ENCODE peak calls at places on chromosomes 1 and 21, in four cellular contexts. Y is H1, Z is neuronal stem cell, I is IMR-90. X is an unnamed sample.

GRCh38 chr1:235098547-235098946 is 30.1 kb downstream of the TOMM20 start:
- DNase-seq in Y (no peak), Z (no peak), I (no peak), X (no peak)

GRCh38 chr1:181073638-181074037 is 14.9 kb upstream of the IER5 start:
- DNase-seq in Y (no peak), Z (no peak), I (peak), X (peak)

GRCh38 chr1:4830756-4831155 is 176.3 kb downstream of the AJAP1 start:
- DNase-seq in Y (no peak), Z (no peak), I (no peak), X (no peak)

GRCh38 chr1:163068716-163069115 is 445 bp upstream of the RGS4 start:
- DNase-seq in Y (no peak), Z (no peak), I (peak), X (no peak)

GRCh38 chr1:218991089-218991488 is 182.6 kb upstream of the LYPLAL1 start:
- DNase-seq in Y (no peak), Z (no peak), I (no peak), X (no peak)

GRCh38 chr1:181318858-181319235 is 164.5 kb upstream of the CACNA1E start:
- DNase-seq in Y (no peak), Z (no peak), I (peak), X (no peak)

GRCh38 chr1:241536969-241537368 is 4.8 kb downstream of the KMO start:
- DNase-seq in Y (no peak), Z (no peak), I (no peak), X (no peak)

GRCh38 chr1:108824051-108824450 is 32.8 kb downstream of the AKNAD1 start:
- DNase-seq in Y (no peak), Z (no peak), I (no peak), X (no peak)

GRCh38 chr21:23977971-23978370 is 1629.3 kb downstream of the MRPL39 start:
- DNase-seq in Y (no peak), Z (no peak), I (no peak), X (no peak)

GRCh38 chr1:169321539-169321938 is 46.1 kb downstream of the NME7 start:
- DNase-seq in Y (no peak), Z (no peak), I (peak), X (peak)

GRCh38 chr1:3436451-3436850 is 18.0 kb upstream of the ARHGEF16 start:
- DNase-seq in Y (no peak), Z (no peak), I (no peak), X (no peak)

GRCh38 chr21:35831230-35831629 is 229.1 kb downstream of the SETD4 start:
- DNase-seq in Y (no peak), Z (no peak), I (no peak), X (no peak)

GRCh38 chr1:21783679-21784603 is 992 bp upstream of the USP48 start:
- DNase-seq in Y (peak), Z (no peak), I (peak), X (peak)

GRCh38 chr1:22256213-22256512 is 113.3 kb upstream of the WNT4 start:
- DNase-seq in Y (no peak), Z (no peak), I (no peak), X (no peak)

GRCh38 chr1:198205021-198205684 is 48.4 kb downstream of the NEK7 start:
- DNase-seq in Y (no peak), Z (no peak), I (peak), X (no peak)

GRCh38 chr1:12143631-12144155 is 23.1 kb upstream of the TNFRSF1B start:
- DNase-seq in Y (no peak), Z (no peak), I (peak), X (peak)

GRCh38 chr21:36415375-36415774 is 30.2 kb downstream of the CHAF1B start:
- DNase-seq in Y (no peak), Z (no peak), I (no peak), X (no peak)

GRCh38 chr21:25350056-25350455 is 257.2 kb downstream of the MRPL39 start:
- DNase-seq in Y (no peak), Z (no peak), I (peak), X (no peak)

DNA sequence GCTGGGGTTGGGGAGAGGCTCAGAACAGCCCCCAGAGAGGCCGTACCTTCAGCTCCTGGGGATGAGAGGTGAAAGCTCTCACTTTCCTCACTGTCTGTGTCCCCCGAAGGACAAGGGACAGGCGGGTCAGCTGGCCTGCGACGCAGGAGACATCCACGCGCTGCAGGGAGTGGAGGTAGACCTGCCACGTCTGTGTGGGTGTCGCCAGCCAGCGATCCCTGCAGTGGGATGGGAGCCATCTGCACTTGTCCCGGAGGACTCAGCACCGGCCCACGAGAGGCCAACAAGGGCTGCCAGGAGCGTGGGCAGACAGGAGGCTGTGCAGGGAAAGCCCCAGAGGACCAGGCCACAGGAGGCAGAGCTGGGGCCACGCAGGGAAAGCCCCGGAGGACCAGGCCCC is 127.2 kb downstream of the NPHP4 start:
- DNase-seq in Y (no peak), Z (no peak), I (no peak), X (no peak)
- H3K23ac ChIP-seq in Y (no peak), Z (peak), I (no peak), X (no peak)

GRCh38 chr1:8315573-8316475 is 2.1 kb upstream of the SLC45A1 start:
- DNase-seq in Y (no peak), Z (no peak), I (no peak), X (no peak)
- H3K4me3 ChIP-seq in Y (no peak), Z (no peak), I (no peak), X (no peak)

GRCh38 chr1:65247419-65248359 is 61.7 kb upstream of the DNAJC6 start:
- DNase-seq in Y (no peak), Z (no peak), I (peak), X (peak)
- H2BK120ac ChIP-seq in Y (no peak), Z (no peak), I (peak), X (peak)

DNA sequence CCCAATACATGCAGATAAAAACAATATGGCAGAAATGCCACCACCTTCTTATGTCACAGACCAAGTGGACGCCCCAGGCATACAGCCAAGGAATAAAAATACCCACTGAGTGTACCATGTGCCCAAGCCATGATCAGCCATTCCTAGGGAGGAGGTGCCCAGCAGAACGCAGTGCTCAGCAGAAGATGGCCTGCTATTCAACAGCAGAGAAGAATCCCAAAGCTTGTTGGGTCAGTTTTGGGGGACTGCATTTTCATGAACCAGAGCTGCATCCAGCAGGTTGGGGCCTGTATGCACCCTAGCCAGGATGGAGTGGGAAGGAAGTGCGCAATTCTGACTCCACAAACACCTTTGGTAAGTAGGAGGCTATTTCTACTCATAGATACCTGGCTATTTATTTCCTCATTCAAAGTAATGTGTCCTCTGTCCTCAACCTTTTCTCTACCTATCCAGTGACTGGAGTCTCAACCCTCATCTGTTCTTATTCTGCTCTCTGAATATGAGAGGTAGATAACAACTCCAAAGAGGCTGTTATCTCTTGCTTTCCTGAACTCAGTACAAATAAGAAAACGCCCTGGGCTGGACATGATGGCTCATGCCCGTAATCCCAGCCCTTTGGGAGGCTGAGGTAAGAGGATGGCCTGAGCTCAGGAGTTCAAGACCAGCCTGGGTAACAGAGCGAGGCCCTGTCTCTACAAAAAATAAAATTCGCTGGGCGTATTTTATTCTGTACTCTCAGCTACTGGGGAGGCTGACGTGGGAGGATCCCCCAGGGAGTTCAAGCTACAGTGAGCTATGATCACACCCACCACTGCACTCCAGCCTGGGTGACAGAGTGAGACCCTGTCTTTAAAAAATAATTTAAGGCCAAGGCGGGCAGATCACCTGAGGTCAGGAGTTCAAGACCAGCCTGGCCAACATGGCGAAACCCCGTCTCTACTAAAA is 2.5 kb upstream of the PLEKHM2 start:
- DNase-seq in Y (no peak), Z (no peak), I (no peak), X (no peak)
- H3K23ac ChIP-seq in Y (no peak), Z (no peak), I (no peak), X (no peak)

DNA sequence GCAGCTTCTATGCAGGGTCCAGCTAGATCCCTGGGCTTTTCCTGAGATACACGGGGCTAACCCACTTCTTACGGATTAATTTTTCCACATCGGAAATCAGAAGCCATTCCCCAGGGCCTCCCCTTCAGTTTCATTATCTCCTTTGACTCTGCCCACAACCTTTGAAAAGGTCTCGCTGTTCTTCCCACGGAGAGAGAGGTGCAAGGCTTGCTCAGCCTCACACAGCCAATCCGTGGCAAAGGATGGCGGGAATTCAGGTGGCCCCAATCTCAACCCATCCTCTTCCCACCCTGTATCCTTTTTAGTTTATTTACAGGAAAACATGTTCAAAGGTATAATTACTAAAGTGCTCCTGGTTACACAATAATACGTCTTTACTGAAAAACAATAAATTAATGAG is 702 bp upstream of the MAPKAPK2 start:
- DNase-seq in Y (no peak), Z (no peak), I (no peak), X (no peak)
- H3K4me3 ChIP-seq in Y (no peak), Z (no peak), I (peak), X (no peak)

GRCh38 chr1:200411406-200412257 is 1.8 kb upstream of the ZNF281 start:
- DNase-seq in Y (peak), Z (no peak), I (no peak), X (no peak)
- H2BK120ac ChIP-seq in Y (peak), Z (no peak), I (peak), X (peak)

DNA sequence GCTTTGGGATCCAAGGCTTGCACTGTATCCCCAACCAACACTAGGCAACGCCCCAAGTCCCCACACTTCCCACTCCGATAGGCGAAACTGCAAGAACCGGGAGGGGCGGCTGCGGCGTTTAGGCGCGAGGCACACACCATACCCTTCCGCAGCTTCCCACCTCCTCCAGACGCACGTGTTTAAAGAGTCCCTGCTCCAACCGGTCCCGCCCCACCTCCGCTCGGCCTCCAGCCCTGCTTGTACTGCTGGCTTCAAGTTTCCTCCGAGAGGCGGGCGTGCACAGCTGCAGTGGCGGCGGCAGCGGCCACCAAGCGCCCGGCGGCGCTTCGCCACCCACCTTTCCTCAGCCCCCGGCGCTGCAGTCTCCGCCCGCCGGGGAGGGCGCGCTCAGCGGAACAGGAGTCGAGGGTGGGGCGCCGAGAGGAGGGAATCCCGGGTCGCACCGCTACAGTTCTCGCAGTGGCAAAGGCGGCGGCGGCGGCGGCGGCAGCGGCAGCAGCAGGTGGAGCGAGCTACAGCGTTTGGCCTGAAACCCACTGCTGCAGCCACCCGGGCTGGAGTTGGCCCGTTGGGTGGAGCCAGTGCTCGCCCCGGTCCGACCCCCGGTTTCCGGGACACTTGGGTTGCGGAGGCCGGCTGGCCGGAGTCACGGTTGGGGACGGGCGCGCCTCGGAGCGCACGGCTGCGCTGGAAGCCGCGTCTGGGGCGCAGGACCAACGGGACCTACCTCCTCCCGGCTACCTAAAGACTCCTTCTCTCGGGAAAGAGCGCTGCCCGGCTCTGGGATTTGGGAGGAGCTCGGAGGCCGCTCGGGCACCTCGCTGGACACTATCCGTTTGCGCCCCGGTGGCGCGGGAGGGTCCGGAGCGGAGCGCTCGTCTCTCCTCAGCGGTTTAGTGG is at the start of gene CNIH3:
- DNase-seq in Y (peak), Z (peak), I (peak), X (peak)
- H3K23ac ChIP-seq in Y (no peak), Z (peak), I (peak), X (no peak)

GRCh38 chr1:155196893-155197638 is 10.6 kb downstream of the THBS3 start:
- DNase-seq in Y (no peak), Z (no peak), I (no peak), X (no peak)
- H3K4me3 ChIP-seq in Y (peak), Z (peak), I (no peak), X (no peak)

DNA sequence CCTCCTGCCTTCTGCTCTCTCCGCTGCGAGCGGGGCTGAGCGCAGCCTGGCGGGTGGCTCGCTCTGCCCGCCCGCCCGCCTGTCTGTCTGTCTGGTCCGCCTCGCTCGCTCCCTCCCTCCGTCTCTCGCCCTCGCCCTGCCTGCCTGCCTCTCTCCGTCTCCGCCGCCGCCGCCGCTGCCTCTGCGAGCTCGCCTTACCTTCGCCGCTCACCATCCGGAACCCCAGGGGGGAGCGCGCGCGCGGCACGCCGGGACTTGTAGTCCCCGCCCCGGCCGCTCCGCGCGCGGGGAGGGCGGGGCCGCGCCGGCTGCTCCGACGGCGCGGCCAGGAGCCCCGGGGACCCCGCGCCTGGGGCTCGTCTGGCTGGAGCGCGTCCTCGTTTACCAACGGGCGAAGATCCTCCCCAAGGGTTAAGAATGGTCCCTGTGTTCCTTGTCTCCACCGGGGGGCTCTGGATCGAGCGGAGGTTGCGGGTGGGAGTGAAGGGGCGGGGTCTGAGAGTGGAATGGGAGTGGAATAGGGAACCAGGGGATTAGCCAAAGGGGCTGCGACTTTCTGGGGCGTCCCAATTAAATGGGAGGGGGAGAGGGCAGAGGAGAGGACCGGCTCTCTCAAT is at the start of gene AHDC1:
- DNase-seq in Y (no peak), Z (peak), I (peak), X (peak)
- H2BK120ac ChIP-seq in Y (no peak), Z (no peak), I (peak), X (peak)

X was measured in mesenchymal stem cell.